ENCODE peak calls at places on chromosomes 7 and 10, in six cellular contexts. One of them, this sample, is unnamed.

GRCh38 chr10:14017380-14017943 is 313.3 kb downstream of the FRMD4A start:
- DNase-seq in K562: no peak
- DNase-seq in GM12878: no peak
- DNase-seq in H1: no peak
- DNase-seq in HCT116: no peak
- DNase-seq in HepG2: no peak
- DNase-seq in this sample: no peak

GRCh38 chr10:52778511-52779392 is 6.2 kb upstream of the MBL2 start:
- DNase-seq in HCT116: peak
- DNase-seq in GM12878: no peak
- DNase-seq in H1: peak
- DNase-seq in K562: peak
- DNase-seq in HepG2: peak
- DNase-seq in this sample: peak

GRCh38 chr10:133261726-133262325 is 14.8 kb downstream of the ADAM8 start:
- DNase-seq in K562: peak
- DNase-seq in HepG2: no peak
- DNase-seq in GM12878: no peak
- DNase-seq in HCT116: no peak
- DNase-seq in H1: no peak
- DNase-seq in this sample: peak

GRCh38 chr10:59807629-59808620 is 54.7 kb upstream of the MRLN start:
- DNase-seq in HCT116: no peak
- DNase-seq in K562: no peak
- DNase-seq in GM12878: no peak
- DNase-seq in H1: no peak
- DNase-seq in HepG2: no peak
- DNase-seq in this sample: no peak

GRCh38 chr7:152668975-152669374 is 7.0 kb downstream of the XRCC2 start:
- DNase-seq in H1: no peak
- DNase-seq in K562: no peak
- DNase-seq in GM12878: no peak
- DNase-seq in HepG2: no peak
- DNase-seq in HCT116: no peak
- DNase-seq in this sample: no peak

GRCh38 chr10:44233561-44234470 is 151.1 kb downstream of the CXCL12 start:
- DNase-seq in HepG2: no peak
- DNase-seq in H1: peak
- DNase-seq in K562: peak
- DNase-seq in HCT116: no peak
- DNase-seq in GM12878: no peak
- DNase-seq in this sample: no peak

GRCh38 chr7:33806284-33807157 is 98.8 kb upstream of the BMPER start:
- DNase-seq in HCT116: no peak
- DNase-seq in GM12878: no peak
- DNase-seq in HepG2: peak
- DNase-seq in H1: no peak
- DNase-seq in K562: no peak
- DNase-seq in this sample: peak

GRCh38 chr7:49700841-49701240 is 72.6 kb upstream of the VWC2 start:
- DNase-seq in GM12878: no peak
- DNase-seq in H1: no peak
- DNase-seq in HepG2: no peak
- DNase-seq in HCT116: no peak
- DNase-seq in K562: no peak
- DNase-seq in this sample: no peak

GRCh38 chr7:93055543-93056107 is 62.2 kb downstream of the SAMD9 start:
- DNase-seq in HepG2: peak
- DNase-seq in K562: peak
- DNase-seq in GM12878: no peak
- DNase-seq in HCT116: no peak
- DNase-seq in H1: no peak
- DNase-seq in this sample: peak

GRCh38 chr7:95485749-95486148 is at the start of gene ASB4:
- DNase-seq in H1: no peak
- DNase-seq in K562: no peak
- DNase-seq in HepG2: no peak
- DNase-seq in HCT116: no peak
- DNase-seq in GM12878: no peak
- DNase-seq in this sample: no peak

GRCh38 chr7:154676422-154677073 is 326.4 kb downstream of the PAXIP1 start:
- DNase-seq in HepG2: no peak
- DNase-seq in K562: peak
- DNase-seq in HCT116: no peak
- DNase-seq in GM12878: no peak
- DNase-seq in H1: no peak
- DNase-seq in this sample: no peak

GRCh38 chr10:87656431-87657072 is 3.1 kb upstream of the PAPSS2 start:
- DNase-seq in HepG2: peak
- DNase-seq in H1: no peak
- DNase-seq in HCT116: no peak
- DNase-seq in GM12878: no peak
- DNase-seq in K562: peak
- DNase-seq in this sample: peak

GRCh38 chr7:132245539-132245938 is 330.7 kb downstream of the PLXNA4 start:
- DNase-seq in H1: no peak
- DNase-seq in HCT116: no peak
- DNase-seq in HepG2: no peak
- DNase-seq in GM12878: no peak
- DNase-seq in K562: no peak
- DNase-seq in this sample: no peak

GRCh38 chr10:114779803-114780609 is 41.6 kb upstream of the FHIP2A start:
- DNase-seq in K562: no peak
- DNase-seq in GM12878: no peak
- DNase-seq in HCT116: peak
- DNase-seq in H1: no peak
- DNase-seq in HepG2: peak
- DNase-seq in this sample: peak

GRCh38 chr10:11272915-11273389 is 255.3 kb downstream of the CELF2 start:
- DNase-seq in K562: no peak
- DNase-seq in HCT116: no peak
- DNase-seq in H1: no peak
- DNase-seq in HepG2: no peak
- DNase-seq in GM12878: peak
- DNase-seq in this sample: no peak

GRCh38 chr7:76330245-76330644 is 27.8 kb downstream of the HSPB1 start:
- DNase-seq in K562: no peak
- DNase-seq in HepG2: no peak
- DNase-seq in H1: no peak
- DNase-seq in GM12878: no peak
- DNase-seq in HCT116: no peak
- DNase-seq in this sample: no peak

GRCh38 chr7:151010307-151011096 is 13.8 kb downstream of the ATG9B start:
- DNase-seq in K562: peak
- DNase-seq in HCT116: no peak
- DNase-seq in GM12878: no peak
- DNase-seq in H1: no peak
- DNase-seq in HepG2: no peak
- DNase-seq in this sample: no peak

GRCh38 chr10:72318383-72319262 is 36.1 kb downstream of the DNAJB12 start:
- DNase-seq in HCT116: no peak
- DNase-seq in GM12878: no peak
- DNase-seq in HepG2: no peak
- DNase-seq in H1: no peak
- DNase-seq in K562: no peak
- DNase-seq in this sample: no peak

GRCh38 chr7:73341877-73342276 is 13.9 kb downstream of the FKBP6 start:
- DNase-seq in H1: no peak
- DNase-seq in HepG2: peak
- DNase-seq in GM12878: no peak
- DNase-seq in K562: peak
- DNase-seq in HCT116: peak
- DNase-seq in this sample: peak

GRCh38 chr7:518630-519428 is 817 bp downstream of the PDGFA start:
- DNase-seq in K562: peak
- DNase-seq in H1: no peak
- DNase-seq in HCT116: no peak
- DNase-seq in GM12878: no peak
- DNase-seq in HepG2: no peak
- DNase-seq in this sample: peak
- TF ChIP-seq EZH2 in K562: no peak
- TF ChIP-seq EZH2 in H1: no peak
- TF ChIP-seq EZH2 in HCT116: no peak
- TF ChIP-seq EZH2 in GM12878: no peak
- TF ChIP-seq EZH2 in HepG2: no peak
- TF ChIP-seq EZH2 in this sample: no peak

GRCh38 chr10:131946880-131947279 is 34.8 kb downstream of the BNIP3 start:
- DNase-seq in GM12878: no peak
- DNase-seq in K562: no peak
- DNase-seq in HepG2: no peak
- DNase-seq in HCT116: no peak
- DNase-seq in H1: no peak
- DNase-seq in this sample: peak

GRCh38 chr10:131946321-131946751 is 35.4 kb downstream of the BNIP3 start:
- DNase-seq in K562: no peak
- DNase-seq in H1: no peak
- DNase-seq in GM12878: no peak
- DNase-seq in HepG2: no peak
- DNase-seq in HCT116: no peak
- DNase-seq in this sample: peak

GRCh38 chr10:131949041-131949862 is 32.5 kb downstream of the BNIP3 start:
- DNase-seq in HepG2: no peak
- DNase-seq in H1: no peak
- DNase-seq in HCT116: no peak
- DNase-seq in K562: no peak
- DNase-seq in GM12878: no peak
- DNase-seq in this sample: no peak

GRCh38 chr10:131948501-131948900 is 33.2 kb downstream of the BNIP3 start:
- DNase-seq in HCT116: no peak
- DNase-seq in K562: no peak
- DNase-seq in GM12878: no peak
- DNase-seq in H1: no peak
- DNase-seq in HepG2: no peak
- DNase-seq in this sample: no peak

DNA sequence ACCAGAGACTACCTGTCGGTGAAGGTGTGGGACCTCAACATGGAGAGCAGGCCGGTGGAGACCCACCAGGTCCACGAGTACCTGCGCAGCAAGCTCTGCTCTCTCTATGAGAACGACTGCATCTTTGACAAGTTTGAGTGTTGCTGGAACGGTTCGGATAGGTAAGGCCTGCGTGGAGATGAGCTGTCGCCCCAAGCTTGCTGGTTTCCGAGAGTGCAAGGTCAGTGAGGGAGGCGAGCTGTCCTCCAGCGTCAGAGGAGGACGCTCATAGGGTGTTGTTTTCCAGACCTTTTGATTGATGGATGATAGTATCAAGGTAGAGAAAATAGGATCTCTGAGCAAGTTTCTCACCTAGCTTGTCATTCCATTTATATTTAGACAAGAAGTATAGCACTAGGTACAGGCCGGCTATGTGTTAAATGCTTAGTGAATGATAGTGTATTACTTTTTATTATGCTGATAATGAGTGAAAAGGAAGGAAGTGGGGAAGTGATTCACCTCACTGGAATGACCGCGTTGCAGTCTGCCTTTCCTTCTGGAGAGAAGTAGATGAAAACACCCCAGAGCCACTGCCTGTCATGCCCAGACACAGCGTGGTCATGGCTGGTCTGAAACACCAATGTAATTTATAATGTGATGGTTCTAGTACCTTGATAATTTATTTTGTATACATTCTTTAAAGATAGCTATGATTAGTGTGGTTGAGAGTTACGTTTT is 33.9 kb downstream of the BNIP3 start:
- DNase-seq in GM12878: no peak
- DNase-seq in HepG2: no peak
- DNase-seq in K562: no peak
- DNase-seq in HCT116: no peak
- DNase-seq in H1: no peak
- DNase-seq in this sample: peak
- TF ChIP-seq MAX in GM12878: no peak
- TF ChIP-seq MAX in HepG2: no peak
- TF ChIP-seq MAX in K562: no peak
- TF ChIP-seq MAX in HCT116: no peak
- TF ChIP-seq MAX in H1: no peak
- TF ChIP-seq MAX in this sample: peak

DNA sequence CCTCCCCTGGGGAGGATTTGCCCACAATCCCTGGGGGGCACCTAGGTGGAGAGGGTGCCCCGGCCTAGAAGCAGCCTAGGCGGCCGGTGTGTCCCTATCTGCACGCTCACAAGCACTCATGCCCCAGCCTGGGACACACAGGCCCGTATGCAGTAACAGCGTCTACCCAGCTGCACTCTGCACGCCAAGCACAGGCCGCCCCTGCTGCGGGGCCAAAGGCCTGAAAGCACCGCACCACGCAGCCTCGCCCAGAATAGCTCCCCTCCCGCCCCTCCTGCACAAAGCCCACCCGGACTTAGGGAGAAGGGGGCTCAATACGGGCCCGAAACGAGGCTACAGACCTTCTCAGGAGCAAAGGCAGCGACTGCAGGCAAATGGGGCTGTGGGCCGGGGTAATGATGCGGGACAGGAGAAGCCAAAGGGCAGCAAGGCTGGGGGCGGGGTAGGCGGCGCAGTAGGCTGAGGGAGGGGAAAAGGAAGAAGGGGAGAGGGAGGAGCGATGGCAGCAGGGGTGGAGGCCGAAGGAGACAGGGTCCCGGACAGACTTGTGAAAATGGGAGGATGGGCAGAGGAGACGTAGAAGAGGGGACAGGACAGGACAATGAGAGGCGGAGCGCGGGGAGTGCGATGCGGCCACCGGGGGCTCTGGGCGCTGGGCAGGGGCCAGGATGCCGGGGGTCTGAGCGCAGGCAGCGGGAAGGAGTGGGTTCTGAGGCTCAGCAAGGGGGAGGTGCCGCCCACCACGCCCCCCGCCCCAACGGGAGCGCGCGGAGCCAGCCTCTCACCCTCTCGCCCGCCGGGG is 544 bp downstream of the GPRIN2 start:
- DNase-seq in K562: no peak
- DNase-seq in GM12878: no peak
- DNase-seq in HepG2: no peak
- DNase-seq in HCT116: no peak
- DNase-seq in H1: peak
- DNase-seq in this sample: no peak
- TF ChIP-seq EZH2 in K562: no peak
- TF ChIP-seq EZH2 in GM12878: no peak
- TF ChIP-seq EZH2 in HepG2: no peak
- TF ChIP-seq EZH2 in HCT116: no peak
- TF ChIP-seq EZH2 in H1: no peak
- TF ChIP-seq EZH2 in this sample: peak

DNA sequence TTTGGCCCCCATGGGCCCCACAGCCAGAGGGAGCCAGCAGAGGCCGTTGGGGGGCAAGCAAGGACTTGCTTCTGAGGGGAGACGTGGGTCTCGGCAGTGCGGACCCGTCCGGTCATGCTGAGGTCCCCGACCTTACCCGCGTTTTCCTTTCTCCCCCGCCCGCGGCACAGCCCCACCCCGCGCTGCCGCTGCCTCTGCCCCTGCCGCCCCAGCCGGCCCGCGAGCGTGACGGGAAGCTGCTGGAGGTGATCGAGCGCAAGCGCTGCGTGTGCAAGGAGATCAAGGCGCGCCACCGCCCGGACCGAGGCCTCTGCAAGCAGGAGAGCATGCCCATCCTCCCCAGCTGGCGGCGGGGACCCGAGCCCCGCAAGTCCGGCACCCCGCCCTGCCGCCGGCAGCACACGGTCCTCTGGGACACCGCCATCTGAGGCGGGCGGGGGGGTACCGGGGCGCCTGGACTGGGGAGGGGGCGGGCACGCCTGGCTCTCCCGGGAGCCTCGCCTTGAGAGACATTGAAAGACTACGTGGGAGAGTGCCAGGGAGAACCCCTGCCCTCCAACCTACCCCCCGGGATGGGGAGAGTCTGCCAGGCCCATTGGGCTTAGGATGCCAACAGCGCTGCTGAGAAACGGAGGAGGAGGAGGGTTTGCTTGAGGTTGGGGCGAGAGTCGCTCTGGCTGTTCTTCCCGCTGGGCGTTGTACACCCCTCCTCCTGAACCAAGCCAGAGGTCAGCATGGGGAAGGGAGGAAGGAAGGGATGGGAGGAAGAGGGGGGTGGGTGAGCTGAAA is 9.9 kb downstream of the NYAP1 start:
- DNase-seq in K562: peak
- DNase-seq in H1: no peak
- DNase-seq in HepG2: peak
- DNase-seq in HCT116: no peak
- DNase-seq in GM12878: no peak
- DNase-seq in this sample: peak
- TF ChIP-seq MAX in K562: no peak
- TF ChIP-seq MAX in H1: peak
- TF ChIP-seq MAX in HepG2: peak
- TF ChIP-seq MAX in HCT116: no peak
- TF ChIP-seq MAX in GM12878: no peak
- TF ChIP-seq MAX in this sample: no peak

This sample was measured in endothelial cell of umbilical vein.